ENCODE peak calls at places on chromosomes 7 and 10, in five cellular contexts. One of them, this sample, is unnamed.

GRCh38 chr7:158617737-158618128 is 30.1 kb upstream of the PTPRN2 start:
- DNase-seq in psoas muscle: no peak
- DNase-seq in foreskin fibroblast: no peak
- DNase-seq in lower leg skin: no peak
- DNase-seq in lower lobe of right lung: no peak
- DNase-seq in this sample: no peak

GRCh38 chr7:20214787-20215669 is 2.2 kb downstream of the MACC1 start:
- DNase-seq in foreskin fibroblast: no peak
- DNase-seq in lower lobe of right lung: peak; percentile 52
- DNase-seq in lower leg skin: no peak
- DNase-seq in psoas muscle: no peak
- DNase-seq in this sample: no peak

GRCh38 chr10:104128214-104128613 is 6.2 kb downstream of the SFR1 start:
- DNase-seq in foreskin fibroblast: no peak
- DNase-seq in psoas muscle: no peak
- DNase-seq in lower leg skin: no peak
- DNase-seq in lower lobe of right lung: no peak
- DNase-seq in this sample: no peak

GRCh38 chr10:21048086-21048485 is 151.0 kb upstream of the NEBL start:
- DNase-seq in foreskin fibroblast: peak; percentile 6
- DNase-seq in lower lobe of right lung: no peak
- DNase-seq in lower leg skin: no peak
- DNase-seq in psoas muscle: no peak
- DNase-seq in this sample: no peak

GRCh38 chr10:22185586-22185985 is 32.2 kb downstream of the EBLN1 start:
- DNase-seq in foreskin fibroblast: no peak
- DNase-seq in psoas muscle: no peak
- DNase-seq in lower leg skin: no peak
- DNase-seq in lower lobe of right lung: no peak
- DNase-seq in this sample: no peak

GRCh38 chr10:96496281-96496925 is 17.3 kb downstream of the TLL2 start:
- DNase-seq in lower lobe of right lung: no peak
- DNase-seq in psoas muscle: no peak
- DNase-seq in lower leg skin: peak; percentile 73
- DNase-seq in foreskin fibroblast: no peak
- DNase-seq in this sample: no peak

GRCh38 chr7:37832194-37832593 is 16.2 kb upstream of the NME8 start:
- DNase-seq in lower lobe of right lung: peak; percentile 79
- DNase-seq in foreskin fibroblast: no peak
- DNase-seq in psoas muscle: peak; percentile 84
- DNase-seq in lower leg skin: peak; percentile 92
- DNase-seq in this sample: peak; percentile 69

GRCh38 chr7:150668472-150668911 is 17.0 kb upstream of the GIMAP2 start:
- DNase-seq in lower leg skin: no peak
- DNase-seq in foreskin fibroblast: no peak
- DNase-seq in psoas muscle: no peak
- DNase-seq in lower lobe of right lung: no peak
- DNase-seq in this sample: no peak

GRCh38 chr10:110490640-110491039 is 7.1 kb upstream of the DUSP5 start:
- DNase-seq in lower leg skin: no peak
- DNase-seq in lower lobe of right lung: no peak
- DNase-seq in foreskin fibroblast: no peak
- DNase-seq in psoas muscle: no peak
- DNase-seq in this sample: no peak

GRCh38 chr10:24897326-24897926 is 55.0 kb downstream of the PRTFDC1 start:
- DNase-seq in psoas muscle: no peak
- DNase-seq in lower leg skin: no peak
- DNase-seq in lower lobe of right lung: no peak
- DNase-seq in foreskin fibroblast: peak; percentile 52
- DNase-seq in this sample: no peak

GRCh38 chr7:50595538-50596102 is 30.4 kb upstream of the DDC start:
- DNase-seq in lower leg skin: no peak
- DNase-seq in psoas muscle: no peak
- DNase-seq in lower lobe of right lung: no peak
- DNase-seq in foreskin fibroblast: peak; percentile 26
- DNase-seq in this sample: peak; percentile 57

GRCh38 chr7:45563804-45564461 is 10.2 kb upstream of the ADCY1 start:
- DNase-seq in psoas muscle: no peak
- DNase-seq in foreskin fibroblast: no peak
- DNase-seq in lower lobe of right lung: no peak
- DNase-seq in lower leg skin: peak; percentile 76
- DNase-seq in this sample: no peak

GRCh38 chr10:49139000-49139865 is 5.4 kb upstream of the FAM170B start:
- DNase-seq in lower lobe of right lung: no peak
- DNase-seq in lower leg skin: no peak
- DNase-seq in foreskin fibroblast: peak; percentile 41
- DNase-seq in psoas muscle: no peak
- DNase-seq in this sample: no peak

GRCh38 chr7:156840134-156840533 is 52.8 kb downstream of the LMBR1 start:
- DNase-seq in foreskin fibroblast: no peak
- DNase-seq in psoas muscle: no peak
- DNase-seq in lower lobe of right lung: no peak
- DNase-seq in lower leg skin: no peak
- DNase-seq in this sample: no peak

GRCh38 chr7:88758355-88759215 is 915 bp upstream of the ZNF804B start:
- DNase-seq in lower leg skin: no peak
- DNase-seq in foreskin fibroblast: peak; percentile 8
- DNase-seq in psoas muscle: no peak
- DNase-seq in lower lobe of right lung: no peak
- DNase-seq in this sample: no peak

GRCh38 chr7:5429253-5429856 is 5.7 kb upstream of the TNRC18 start:
- DNase-seq in lower lobe of right lung: peak; percentile 77
- DNase-seq in lower leg skin: peak; percentile 91
- DNase-seq in psoas muscle: peak; percentile 73
- DNase-seq in foreskin fibroblast: peak; percentile 69
- DNase-seq in this sample: peak; percentile 79

GRCh38 chr10:130206216-130206737 is 70.1 kb downstream of the GLRX3 start:
- DNase-seq in foreskin fibroblast: no peak
- DNase-seq in psoas muscle: peak; percentile 27
- DNase-seq in lower lobe of right lung: no peak
- DNase-seq in lower leg skin: no peak
- DNase-seq in this sample: no peak

GRCh38 chr7:123360631-123361030 is 160.9 kb upstream of the SLC13A1 start:
- DNase-seq in foreskin fibroblast: no peak
- DNase-seq in lower leg skin: no peak
- DNase-seq in psoas muscle: no peak
- DNase-seq in lower lobe of right lung: no peak
- DNase-seq in this sample: no peak

GRCh38 chr7:135335628-135336139 is 102.0 kb downstream of the STRA8 start:
- DNase-seq in foreskin fibroblast: no peak
- DNase-seq in psoas muscle: peak; percentile 64
- DNase-seq in lower leg skin: peak; percentile 81
- DNase-seq in lower lobe of right lung: no peak
- DNase-seq in this sample: peak; percentile 84

GRCh38 chr7:137820156-137820555 is 26.6 kb downstream of the DGKI start:
- DNase-seq in lower leg skin: no peak
- DNase-seq in lower lobe of right lung: no peak
- DNase-seq in foreskin fibroblast: no peak
- DNase-seq in psoas muscle: no peak
- DNase-seq in this sample: no peak

GRCh38 chr7:135290594-135290993 is 57.0 kb downstream of the STRA8 start:
- DNase-seq in lower lobe of right lung: no peak
- DNase-seq in foreskin fibroblast: no peak
- DNase-seq in lower leg skin: peak; percentile 60
- DNase-seq in psoas muscle: no peak
- DNase-seq in this sample: no peak

GRCh38 chr7:159209429-159209828 is 64.8 kb upstream of the VIPR2 start:
- DNase-seq in lower lobe of right lung: no peak
- DNase-seq in psoas muscle: no peak
- DNase-seq in lower leg skin: peak; percentile 3
- DNase-seq in foreskin fibroblast: no peak
- DNase-seq in this sample: no peak

DNA sequence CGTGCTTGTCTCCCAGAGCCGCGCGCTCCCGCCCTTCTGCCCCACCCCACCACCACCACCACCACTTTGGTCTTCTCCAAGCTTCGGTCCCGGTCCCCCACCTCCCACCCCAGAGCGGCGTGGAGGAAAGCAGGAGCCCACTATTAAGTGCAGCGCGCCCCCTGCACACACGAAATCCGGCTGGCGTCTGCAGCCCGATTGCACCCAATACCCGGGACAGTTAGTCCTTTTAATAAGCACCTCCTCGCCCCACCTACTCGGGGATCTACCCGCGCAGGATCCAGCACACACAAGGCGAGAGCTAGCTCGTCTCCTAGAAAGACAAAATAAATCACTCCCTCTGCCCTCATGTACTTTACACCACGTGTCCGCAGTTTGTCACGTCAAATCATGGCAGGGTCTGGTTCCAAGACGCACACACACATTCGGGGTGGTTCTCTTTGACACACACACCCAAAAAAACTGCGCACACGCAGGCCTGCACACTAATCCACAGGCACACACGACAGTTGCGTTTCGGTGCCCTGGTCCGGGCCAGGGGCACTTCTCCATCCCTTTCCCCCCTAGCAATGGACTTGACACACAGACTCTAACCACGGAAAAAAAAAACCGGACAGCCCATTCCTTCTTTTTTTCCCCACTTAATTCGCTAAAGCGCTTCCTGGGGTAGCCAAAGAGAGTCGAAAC is 1.6 kb downstream of the SFMBT2 start:
- DNase-seq in lower leg skin: peak; percentile 84
- DNase-seq in psoas muscle: no peak
- DNase-seq in foreskin fibroblast: no peak
- DNase-seq in lower lobe of right lung: peak; percentile 50
- DNase-seq in this sample: peak; percentile 47
- H3K4me3 ChIP-seq in lower leg skin: peak overlapping the region; percentile 25
- H3K4me3 ChIP-seq in psoas muscle: peak overlapping the region; percentile 77
- H3K4me3 ChIP-seq in foreskin fibroblast: peak overlapping the region; percentile 47
- H3K4me3 ChIP-seq in lower lobe of right lung: peak overlapping the region; percentile 74
- H3K4me3 ChIP-seq in this sample: peak overlapping the region; percentile 82

GRCh38 chr7:79923953-79924352 is 210.7 kb upstream of the GNAI1 start:
- DNase-seq in lower lobe of right lung: no peak
- DNase-seq in foreskin fibroblast: no peak
- DNase-seq in psoas muscle: no peak
- DNase-seq in lower leg skin: no peak
- DNase-seq in this sample: no peak

GRCh38 chr7:79921976-79922375 is 212.7 kb upstream of the GNAI1 start:
- DNase-seq in lower lobe of right lung: no peak
- DNase-seq in psoas muscle: no peak
- DNase-seq in foreskin fibroblast: no peak
- DNase-seq in lower leg skin: no peak
- DNase-seq in this sample: no peak

GRCh38 chr7:79927116-79927515 is 207.5 kb upstream of the GNAI1 start:
- DNase-seq in foreskin fibroblast: peak; percentile 31
- DNase-seq in psoas muscle: no peak
- DNase-seq in lower lobe of right lung: no peak
- DNase-seq in lower leg skin: no peak
- DNase-seq in this sample: no peak

GRCh38 chr7:79922894-79923293 is 211.7 kb upstream of the GNAI1 start:
- DNase-seq in psoas muscle: no peak
- DNase-seq in lower lobe of right lung: no peak
- DNase-seq in foreskin fibroblast: no peak
- DNase-seq in lower leg skin: no peak
- DNase-seq in this sample: no peak
- H3K4me3 ChIP-seq in psoas muscle: no peak overlapping the region
- H3K4me3 ChIP-seq in lower lobe of right lung: no peak overlapping the region
- H3K4me3 ChIP-seq in foreskin fibroblast: no peak overlapping the region
- H3K4me3 ChIP-seq in lower leg skin: no peak overlapping the region
- H3K4me3 ChIP-seq in this sample: no peak overlapping the region

DNA sequence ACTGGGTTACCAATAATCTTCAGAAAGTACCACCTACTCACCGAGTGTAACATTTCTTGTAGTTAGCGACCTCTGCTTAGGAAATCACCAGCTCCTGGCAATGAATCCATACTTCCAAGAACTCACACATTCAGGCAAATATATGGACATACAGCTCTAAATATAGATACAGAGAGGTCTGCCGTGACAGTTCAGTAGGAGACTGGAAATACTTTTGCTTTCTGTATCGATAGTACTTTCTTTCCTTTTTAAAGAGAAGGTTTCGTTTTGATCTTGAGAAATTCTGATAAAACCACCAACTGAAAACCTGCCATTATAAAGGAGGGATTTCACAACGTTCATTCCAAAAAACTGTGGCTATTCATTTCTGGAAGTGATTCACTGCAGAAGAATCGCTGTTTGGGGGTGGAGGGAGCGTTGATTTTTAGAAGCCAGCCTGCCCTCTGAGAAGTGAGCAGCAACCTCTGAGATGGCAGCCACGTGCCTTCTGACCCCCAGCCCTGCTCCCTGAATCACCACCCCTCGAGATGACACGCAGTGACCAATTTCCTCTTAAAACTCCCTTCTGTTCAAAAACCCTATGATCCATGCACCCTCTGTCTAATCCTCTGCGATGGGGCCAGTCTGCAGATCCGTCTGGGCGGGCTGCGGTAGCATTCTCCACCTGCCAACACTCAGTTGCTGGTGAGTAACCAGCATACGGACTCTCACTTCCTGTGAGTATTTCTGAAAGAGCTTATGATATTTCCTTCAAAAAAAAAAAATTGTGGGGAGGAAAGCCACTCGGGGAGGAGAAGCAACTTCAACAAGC is 179.1 kb upstream of the KLF14 start:
- DNase-seq in psoas muscle: peak; percentile 83
- DNase-seq in foreskin fibroblast: peak; percentile 100
- DNase-seq in lower lobe of right lung: peak; percentile 72
- DNase-seq in lower leg skin: peak; percentile 92
- DNase-seq in this sample: peak; percentile 77
- H3K4me3 ChIP-seq in psoas muscle: peak overlapping the region; percentile 70
- H3K4me3 ChIP-seq in foreskin fibroblast: peak overlapping the region; percentile 64
- H3K4me3 ChIP-seq in lower lobe of right lung: peak overlapping the region; percentile 58
- H3K4me3 ChIP-seq in lower leg skin: peak overlapping the region; percentile 6
- H3K4me3 ChIP-seq in this sample: peak overlapping the region; percentile 35

GRCh38 chr10:75404023-75404334 is 2.4 kb upstream of the ZNF503 start:
- DNase-seq in psoas muscle: no peak
- DNase-seq in lower lobe of right lung: no peak
- DNase-seq in lower leg skin: no peak
- DNase-seq in foreskin fibroblast: no peak
- DNase-seq in this sample: no peak
- H3K4me3 ChIP-seq in psoas muscle: peak overlapping the region; percentile 90
- H3K4me3 ChIP-seq in lower lobe of right lung: peak overlapping the region; percentile 93
- H3K4me3 ChIP-seq in lower leg skin: no peak overlapping the region
- H3K4me3 ChIP-seq in foreskin fibroblast: peak overlapping the region; percentile 100
- H3K4me3 ChIP-seq in this sample: peak overlapping the region; percentile 58